ENCODE peak calls at places on chromosomes 7 and 10, in seven cellular contexts. N is right lobe of liver; X is fibroblast of the aortic adventitia; Z is mammary epithelial cell; D is left lung; S is astrocyte of the cerebellum; V is CD4-positive, alpha-beta T cell. P is an unnamed sample.

GRCh38 chr7:24732646-24733413 is 24.4 kb downstream of the GSDME start:
- DNase-seq in N (no peak), X (peak; percentile 76), Z (peak; percentile 89), D (no peak), S (no peak), V (no peak), P (no peak)

GRCh38 chr10:77223532-77224460 is 413.8 kb downstream of the KCNMA1 start:
- DNase-seq in N (no peak), X (no peak), Z (no peak), D (no peak), S (no peak), V (no peak), P (no peak)

GRCh38 chr10:102621418-102622325 is 22.6 kb upstream of the TRIM8 start:
- DNase-seq in N (no peak), X (no peak), Z (no peak), D (peak; percentile 34), S (no peak), V (no peak), P (no peak)

GRCh38 chr7:41224063-41224763 is 478.7 kb downstream of the INHBA start:
- DNase-seq in N (no peak), X (peak; percentile 32), Z (peak; percentile 98), D (no peak), S (no peak), V (no peak), P (no peak)

GRCh38 chr10:14062528-14063260 is 268.0 kb downstream of the FRMD4A start:
- DNase-seq in N (no peak), X (peak; percentile 49), Z (no peak), D (peak; percentile 37), S (no peak), V (no peak), P (no peak)

GRCh38 chr10:122879339-122880273 is at the start of gene FAM24B:
- DNase-seq in N (peak; percentile 97), X (peak; percentile 99), Z (peak; percentile 95), D (peak; percentile 97), S (peak; percentile 97), V (peak; percentile 92), P (no peak)

GRCh38 chr7:97982647-97983046 is 7.3 kb downstream of the OCM2 start:
- DNase-seq in N (no peak), X (no peak), Z (peak; percentile 5), D (no peak), S (no peak), V (no peak), P (no peak)

GRCh38 chr10:90985301-90985700 is 64.4 kb upstream of the ANKRD1 start:
- DNase-seq in N (no peak), X (no peak), Z (no peak), D (no peak), S (no peak), V (no peak), P (no peak)

GRCh38 chr10:6844251-6844650 is 264.2 kb upstream of the PRKCQ start:
- DNase-seq in N (no peak), X (no peak), Z (no peak), D (no peak), S (no peak), V (no peak), P (no peak)

GRCh38 chr7:30348083-30348560 is 63.7 kb downstream of the ZNRF2 start:
- DNase-seq in N (no peak), X (peak; percentile 85), Z (peak; percentile 92), D (no peak), S (peak; percentile 71), V (peak; percentile 20), P (no peak)

GRCh38 chr10:128520191-128520815 is 394.1 kb upstream of the MKI67 start:
- DNase-seq in N (no peak), X (no peak), Z (no peak), D (no peak), S (no peak), V (no peak), P (no peak)

GRCh38 chr10:128522551-128523289 is 396.5 kb upstream of the MKI67 start:
- DNase-seq in N (no peak), X (no peak), Z (no peak), D (no peak), S (no peak), V (no peak), P (no peak)

GRCh38 chr10:128519581-128519980 is 393.4 kb upstream of the MKI67 start:
- DNase-seq in N (no peak), X (no peak), Z (no peak), D (no peak), S (no peak), V (no peak), P (no peak)

GRCh38 chr10:128516180-128516579 is 390.0 kb upstream of the MKI67 start:
- DNase-seq in N (no peak), X (no peak), Z (no peak), D (no peak), S (no peak), V (no peak), P (no peak)

GRCh38 chr10:128518000-128518399 is 391.8 kb upstream of the MKI67 start:
- DNase-seq in N (no peak), X (no peak), Z (no peak), D (no peak), S (no peak), V (no peak), P (no peak)
- TF ChIP-seq CTCF in N (no peak), X (no peak), Z (no peak), D (no peak), S (no peak), V (no peak), P (no peak)

GRCh38 chr7:142939226-142939910 is at the start of gene LLCFC1:
- DNase-seq in N (no peak), X (no peak), Z (no peak), D (no peak), S (no peak), V (no peak), P (no peak)
- TF ChIP-seq CTCF in N (no peak), X (no peak), Z (peak; percentile 51), D (no peak), S (peak; percentile 2), V (no peak), P (no peak)

GRCh38 chr7:63008366-63008765 is 990.3 kb upstream of the ZNF722 start:
- DNase-seq in N (no peak), X (no peak), Z (no peak), D (no peak), S (no peak), V (no peak), P (no peak)
- TF ChIP-seq CTCF in N (no peak), X (no peak), Z (no peak), D (no peak), S (no peak), V (no peak), P (peak; percentile 34)

GRCh38 chr10:29658984-29659769 is 24.4 kb upstream of the SVIL start:
- DNase-seq in N (no peak), X (peak; percentile 100), Z (peak; percentile 100), D (peak; percentile 74), S (peak; percentile 99), V (peak; percentile 43), P (no peak)
- TF ChIP-seq CTCF in N (no peak), X (peak; percentile 76), Z (peak; percentile 64), D (peak; percentile 67), S (peak; percentile 43), V (peak; percentile 48), P (peak; percentile 55)

DNA sequence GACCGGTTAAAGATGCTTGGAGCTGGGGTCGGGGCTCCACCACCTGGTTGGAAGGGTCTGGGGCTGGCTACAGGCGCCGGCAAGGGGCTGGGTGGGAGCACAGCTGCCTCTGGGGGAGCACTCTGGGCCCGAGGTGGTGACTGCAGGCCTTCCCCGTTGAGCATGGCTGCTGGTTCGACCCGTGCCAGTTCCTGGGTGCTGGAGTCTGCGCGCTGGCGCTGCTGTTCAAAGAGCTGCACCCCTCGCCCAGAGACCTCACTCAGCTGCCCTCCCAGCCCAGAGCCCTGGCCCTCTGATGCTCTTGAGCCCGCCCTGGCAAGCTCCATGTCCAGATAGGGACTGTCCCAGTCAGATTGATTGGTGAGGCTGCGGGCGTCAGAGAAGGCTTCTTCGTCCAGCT is 7.0 kb upstream of the MYOZ1 start:
- DNase-seq in N (no peak), X (no peak), Z (no peak), D (no peak), S (no peak), V (no peak), P (no peak)
- TF ChIP-seq CTCF in N (no peak), X (no peak), Z (no peak), D (no peak), S (no peak), V (no peak), P (no peak)

GRCh38 chr10:50936335-50936734 is 50.9 kb upstream of the A1CF start:
- DNase-seq in N (no peak), X (no peak), Z (no peak), D (no peak), S (no peak), V (no peak), P (no peak)

GRCh38 chr10:50932113-50932512 is 46.7 kb upstream of the A1CF start:
- DNase-seq in N (no peak), X (no peak), Z (no peak), D (no peak), S (no peak), V (no peak), P (no peak)

GRCh38 chr10:50941629-50942028 is 56.2 kb upstream of the A1CF start:
- DNase-seq in N (no peak), X (no peak), Z (no peak), D (no peak), S (no peak), V (no peak), P (no peak)

DNA sequence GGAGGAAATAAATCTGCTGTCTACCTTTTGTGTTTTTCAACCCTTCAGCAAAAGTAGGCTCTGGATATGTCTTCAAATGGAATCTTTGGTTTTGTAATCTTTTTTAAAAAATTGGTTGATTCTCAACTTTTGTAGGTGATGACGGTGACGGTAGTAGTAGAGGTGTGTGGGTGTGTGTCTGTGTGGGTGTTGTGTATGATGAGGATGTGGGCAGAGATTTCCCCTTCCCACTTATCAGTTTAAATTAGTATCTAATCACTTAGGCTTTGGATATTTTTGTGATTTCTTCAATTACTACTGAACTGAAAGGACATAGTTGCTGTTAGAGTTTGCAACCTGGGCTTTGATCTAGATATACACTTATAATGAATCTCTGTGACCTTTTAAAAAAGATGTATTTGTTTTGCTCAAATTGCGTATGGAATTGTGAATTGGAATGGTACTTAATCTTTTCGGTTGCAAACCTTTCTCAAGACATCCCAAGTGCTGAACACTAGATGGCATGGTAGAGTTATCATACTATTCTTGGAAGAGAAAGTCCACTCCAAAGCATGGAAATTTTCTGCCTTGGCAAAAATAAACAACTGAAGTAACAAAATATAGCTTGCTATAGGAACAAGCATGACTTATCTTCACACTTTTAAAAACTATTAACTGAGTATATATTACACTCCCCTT is 51.9 kb upstream of the A1CF start:
- DNase-seq in N (no peak), X (peak; percentile 73), Z (peak; percentile 12), D (no peak), S (peak; percentile 26), V (no peak), P (no peak)
- TF ChIP-seq CTCF in N (peak; percentile 41), X (peak; percentile 72), Z (peak; percentile 69), D (peak; percentile 25), S (peak; percentile 70), V (peak; percentile 19), P (peak; percentile 74)

GRCh38 chr7:107169120-107170050 is 582 bp downstream of the HBP1 start:
- DNase-seq in N (peak; percentile 99), X (peak; percentile 98), Z (peak; percentile 97), D (peak; percentile 98), S (peak; percentile 96), V (peak; percentile 68), P (peak; percentile 95)
- TF ChIP-seq CTCF in N (no peak), X (no peak), Z (peak; percentile 17), D (no peak), S (no peak), V (no peak), P (no peak)

P was measured in type B pancreatic cell.